ENCODE peak calls at places on chromosomes 5 and 9, in four cellular contexts. One of them, this sample, is unnamed.

GRCh38 chr5:80251636-80252035 is 4.2 kb downstream of the SERINC5 start:
- DNase-seq in H9: no peak
- DNase-seq in IMR-90: peak
- DNase-seq in mesenchymal stem cell: no peak
- DNase-seq in this sample: no peak

GRCh38 chr9:22433691-22434090 is 12.9 kb upstream of the DMRTA1 start:
- DNase-seq in H9: no peak
- DNase-seq in mesenchymal stem cell: no peak
- DNase-seq in IMR-90: no peak
- DNase-seq in this sample: no peak

GRCh38 chr5:10366310-10367297 is 13.1 kb downstream of the MARCHF6 start:
- DNase-seq in IMR-90: peak
- DNase-seq in H9: no peak
- DNase-seq in mesenchymal stem cell: peak
- DNase-seq in this sample: no peak

GRCh38 chr9:74497750-74498615 is 848 bp downstream of the RORB start:
- DNase-seq in mesenchymal stem cell: peak
- DNase-seq in IMR-90: no peak
- DNase-seq in H9: peak
- DNase-seq in this sample: peak

GRCh38 chr5:57431816-57432215 is 50.8 kb downstream of the ACTBL2 start:
- DNase-seq in IMR-90: no peak
- DNase-seq in mesenchymal stem cell: no peak
- DNase-seq in H9: no peak
- DNase-seq in this sample: no peak

GRCh38 chr9:32431940-32432555 is 47.6 kb downstream of the ACO1 start:
- DNase-seq in H9: peak
- DNase-seq in mesenchymal stem cell: peak
- DNase-seq in IMR-90: peak
- DNase-seq in this sample: peak

GRCh38 chr5:137036630-137037029 is 462.5 kb downstream of the SPOCK1 start:
- DNase-seq in H9: peak
- DNase-seq in IMR-90: no peak
- DNase-seq in mesenchymal stem cell: no peak
- DNase-seq in this sample: peak

GRCh38 chr5:116229131-116229530 is 144.3 kb downstream of the COMMD10 start:
- DNase-seq in IMR-90: no peak
- DNase-seq in mesenchymal stem cell: no peak
- DNase-seq in H9: no peak
- DNase-seq in this sample: no peak

GRCh38 chr9:136610426-136610825 is 52.3 kb upstream of the EGFL7 start:
- DNase-seq in IMR-90: no peak
- DNase-seq in H9: no peak
- DNase-seq in mesenchymal stem cell: no peak
- DNase-seq in this sample: no peak

GRCh38 chr5:90338712-90339372 is 70.7 kb downstream of the CETN3 start:
- DNase-seq in IMR-90: no peak
- DNase-seq in H9: no peak
- DNase-seq in mesenchymal stem cell: no peak
- DNase-seq in this sample: no peak

GRCh38 chr9:131757549-131757948 is 17.7 kb upstream of the RAPGEF1 start:
- DNase-seq in IMR-90: no peak
- DNase-seq in H9: no peak
- DNase-seq in mesenchymal stem cell: no peak
- DNase-seq in this sample: no peak

GRCh38 chr9:120236596-120236995 is 343.4 kb downstream of the CDK5RAP2 start:
- DNase-seq in IMR-90: no peak
- DNase-seq in H9: no peak
- DNase-seq in mesenchymal stem cell: no peak
- DNase-seq in this sample: no peak

GRCh38 chr5:166499452-166500240 is 1791.8 kb upstream of the WWC1 start:
- DNase-seq in IMR-90: no peak
- DNase-seq in mesenchymal stem cell: peak
- DNase-seq in H9: no peak
- DNase-seq in this sample: no peak

GRCh38 chr9:34311499-34312225 is 17.4 kb downstream of the KIF24 start:
- DNase-seq in IMR-90: no peak
- DNase-seq in H9: no peak
- DNase-seq in mesenchymal stem cell: no peak
- DNase-seq in this sample: no peak

GRCh38 chr5:113163328-113163727 is 186.7 kb downstream of the DCP2 start:
- DNase-seq in H9: no peak
- DNase-seq in mesenchymal stem cell: peak
- DNase-seq in IMR-90: peak
- DNase-seq in this sample: no peak

GRCh38 chr9:87040410-87041009 is 93.2 kb upstream of the GAS1 start:
- DNase-seq in H9: no peak
- DNase-seq in mesenchymal stem cell: no peak
- DNase-seq in IMR-90: no peak
- DNase-seq in this sample: no peak

GRCh38 chr5:174147551-174147950 is 102.0 kb downstream of the NSG2 start:
- DNase-seq in IMR-90: no peak
- DNase-seq in mesenchymal stem cell: no peak
- DNase-seq in H9: peak
- DNase-seq in this sample: no peak

GRCh38 chr9:105877719-105878118 is 183.4 kb downstream of the TMEM38B start:
- DNase-seq in H9: no peak
- DNase-seq in IMR-90: no peak
- DNase-seq in mesenchymal stem cell: no peak
- DNase-seq in this sample: no peak

GRCh38 chr5:136631176-136631575 is 265.8 kb upstream of the TRPC7 start:
- DNase-seq in mesenchymal stem cell: peak
- DNase-seq in IMR-90: no peak
- DNase-seq in H9: no peak
- DNase-seq in this sample: no peak

GRCh38 chr9:116566677-116567488 is 120.2 kb upstream of the TRIM32 start:
- DNase-seq in H9: no peak
- DNase-seq in mesenchymal stem cell: peak
- DNase-seq in IMR-90: peak
- DNase-seq in this sample: no peak

GRCh38 chr5:8961219-8961618 is 584.7 kb downstream of the SEMA5A start:
- DNase-seq in IMR-90: no peak
- DNase-seq in mesenchymal stem cell: no peak
- DNase-seq in H9: no peak
- DNase-seq in this sample: no peak

GRCh38 chr9:108956098-108956533 is 21.9 kb downstream of the ABITRAM start:
- DNase-seq in IMR-90: no peak
- DNase-seq in H9: no peak
- DNase-seq in mesenchymal stem cell: no peak
- DNase-seq in this sample: no peak

GRCh38 chr5:143261748-143262392 is 141.6 kb downstream of the NR3C1 start:
- DNase-seq in H9: no peak
- DNase-seq in mesenchymal stem cell: peak
- DNase-seq in IMR-90: peak
- DNase-seq in this sample: no peak

GRCh38 chr9:91037511-91038482 is 236.2 kb downstream of the SYK start:
- DNase-seq in H9: no peak
- DNase-seq in mesenchymal stem cell: peak
- DNase-seq in IMR-90: peak
- DNase-seq in this sample: no peak

GRCh38 chr5:131854134-131854533 is 57.3 kb upstream of the FNIP1 start:
- DNase-seq in IMR-90: peak
- DNase-seq in H9: no peak
- DNase-seq in mesenchymal stem cell: peak
- DNase-seq in this sample: no peak

GRCh38 chr5:141638771-141639170 is 2.0 kb downstream of the RELL2 start:
- DNase-seq in H9: no peak
- DNase-seq in mesenchymal stem cell: no peak
- DNase-seq in IMR-90: no peak
- DNase-seq in this sample: no peak

GRCh38 chr5:168227973-168228615 is 63.4 kb upstream of the WWC1 start:
- DNase-seq in H9: no peak
- DNase-seq in IMR-90: no peak
- DNase-seq in mesenchymal stem cell: no peak
- DNase-seq in this sample: no peak

GRCh38 chr9:86971742-86972141 is 24.4 kb upstream of the GAS1 start:
- DNase-seq in H9: no peak
- DNase-seq in IMR-90: no peak
- DNase-seq in mesenchymal stem cell: no peak
- DNase-seq in this sample: no peak

GRCh38 chr5:95380103-95380628 is 11.0 kb upstream of the FAM81B start:
- DNase-seq in IMR-90: no peak
- DNase-seq in mesenchymal stem cell: no peak
- DNase-seq in H9: no peak
- DNase-seq in this sample: no peak

GRCh38 chr9:12784461-12785250 is 9.8 kb downstream of the LURAP1L start:
- DNase-seq in mesenchymal stem cell: peak
- DNase-seq in H9: no peak
- DNase-seq in IMR-90: peak
- DNase-seq in this sample: no peak

GRCh38 chr5:107118184-107118902 is 552.4 kb downstream of the EFNA5 start:
- DNase-seq in H9: no peak
- DNase-seq in mesenchymal stem cell: no peak
- DNase-seq in IMR-90: no peak
- DNase-seq in this sample: peak

GRCh38 chr9:117768740-117769400 is 64.7 kb downstream of the TLR4 start:
- DNase-seq in mesenchymal stem cell: no peak
- DNase-seq in IMR-90: no peak
- DNase-seq in H9: no peak
- DNase-seq in this sample: no peak

GRCh38 chr5:74953601-74953960 is 87.4 kb upstream of the FAM169A start:
- DNase-seq in H9: no peak
- DNase-seq in mesenchymal stem cell: no peak
- DNase-seq in IMR-90: no peak
- DNase-seq in this sample: no peak

GRCh38 chr5:122142480-122142879 is 13.1 kb downstream of the ZNF474 start:
- DNase-seq in mesenchymal stem cell: peak
- DNase-seq in IMR-90: peak
- DNase-seq in H9: no peak
- DNase-seq in this sample: no peak

GRCh38 chr5:112492291-112492690 is 73.2 kb upstream of the EPB41L4A start:
- DNase-seq in mesenchymal stem cell: peak
- DNase-seq in H9: peak
- DNase-seq in IMR-90: peak
- DNase-seq in this sample: peak

GRCh38 chr5:56039985-56040384 is 45.2 kb upstream of the IL6ST start:
- DNase-seq in H9: no peak
- DNase-seq in mesenchymal stem cell: peak
- DNase-seq in IMR-90: peak
- DNase-seq in this sample: no peak

DNA sequence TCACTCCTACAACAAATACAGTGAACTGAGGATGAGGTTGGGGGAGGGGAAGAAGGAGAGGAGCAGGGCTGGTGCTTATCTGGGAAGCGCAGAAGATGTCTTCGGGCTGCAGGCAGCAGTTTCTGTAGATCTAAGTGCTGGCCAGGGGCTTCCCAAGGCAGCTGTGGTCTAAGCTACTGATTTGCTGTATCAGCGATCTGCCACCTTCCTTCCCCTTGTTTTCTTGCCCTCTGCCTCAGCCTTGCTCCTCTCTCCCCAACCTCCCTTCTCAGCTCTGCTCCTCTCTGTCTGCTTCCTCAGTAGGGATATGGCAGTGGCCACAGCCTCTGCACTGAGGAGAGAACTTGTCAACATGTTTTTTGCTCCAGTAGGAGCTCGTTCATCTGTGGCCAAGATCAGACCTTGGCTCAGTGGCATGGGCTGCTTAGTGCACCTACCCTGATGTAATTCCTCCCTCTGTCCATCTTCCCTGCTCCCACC is 42.8 kb upstream of the IL6ST start:
- DNase-seq in IMR-90: no peak
- DNase-seq in mesenchymal stem cell: no peak
- DNase-seq in H9: no peak
- DNase-seq in this sample: no peak
- H2AFZ ChIP-seq in IMR-90: peak
- H2AFZ ChIP-seq in mesenchymal stem cell: peak
- H2AFZ ChIP-seq in H9: no peak
- H2AFZ ChIP-seq in this sample: no peak

DNA sequence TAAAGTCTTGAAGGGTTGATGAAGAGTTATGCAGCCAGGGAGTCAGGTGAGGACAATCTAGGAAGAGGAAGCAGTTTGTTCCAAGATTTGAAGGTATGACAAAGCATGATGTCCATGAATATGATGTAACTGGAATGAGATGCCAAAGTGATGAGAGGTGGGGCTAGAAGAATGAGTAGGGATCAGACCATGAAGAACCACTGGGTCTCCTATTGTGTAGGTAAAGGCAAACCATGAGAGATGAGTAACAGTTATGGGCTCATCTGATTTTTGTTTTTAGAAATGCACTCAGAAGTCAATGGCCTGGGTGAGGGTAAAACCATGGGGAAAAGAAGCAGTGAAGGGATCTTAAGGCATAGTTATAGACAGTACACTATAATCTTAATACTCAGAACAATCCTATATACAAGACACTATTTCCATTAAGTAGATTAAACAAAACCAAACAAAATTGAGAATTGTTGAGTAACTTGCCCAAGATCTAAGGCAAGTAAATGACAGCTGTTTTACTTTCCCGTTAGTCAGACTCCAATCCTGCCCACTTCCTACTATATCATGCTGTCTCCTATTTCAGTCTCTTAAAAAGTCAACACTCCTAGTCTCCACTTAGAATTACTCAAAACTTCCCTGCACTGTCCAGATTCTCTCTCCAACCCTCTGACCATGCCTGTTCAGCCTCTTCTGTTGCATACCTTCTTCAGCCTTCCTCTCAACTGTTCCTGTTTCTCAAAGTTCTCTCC is 393.8 kb upstream of the MEF2C start:
- DNase-seq in IMR-90: peak
- DNase-seq in H9: no peak
- DNase-seq in mesenchymal stem cell: peak
- DNase-seq in this sample: no peak
- H3K9ac ChIP-seq in IMR-90: no peak
- H3K9ac ChIP-seq in H9: no peak
- H3K9ac ChIP-seq in mesenchymal stem cell: no peak
- H3K9ac ChIP-seq in this sample: no peak

GRCh38 chr9:134455010-134455409 is 128.8 kb downstream of the RXRA start:
- DNase-seq in H9: no peak
- DNase-seq in IMR-90: no peak
- DNase-seq in mesenchymal stem cell: no peak
- DNase-seq in this sample: no peak
- H4K91ac ChIP-seq in H9: no peak
- H4K91ac ChIP-seq in IMR-90: peak
- H4K91ac ChIP-seq in mesenchymal stem cell: peak
- H4K91ac ChIP-seq in this sample: no peak

DNA sequence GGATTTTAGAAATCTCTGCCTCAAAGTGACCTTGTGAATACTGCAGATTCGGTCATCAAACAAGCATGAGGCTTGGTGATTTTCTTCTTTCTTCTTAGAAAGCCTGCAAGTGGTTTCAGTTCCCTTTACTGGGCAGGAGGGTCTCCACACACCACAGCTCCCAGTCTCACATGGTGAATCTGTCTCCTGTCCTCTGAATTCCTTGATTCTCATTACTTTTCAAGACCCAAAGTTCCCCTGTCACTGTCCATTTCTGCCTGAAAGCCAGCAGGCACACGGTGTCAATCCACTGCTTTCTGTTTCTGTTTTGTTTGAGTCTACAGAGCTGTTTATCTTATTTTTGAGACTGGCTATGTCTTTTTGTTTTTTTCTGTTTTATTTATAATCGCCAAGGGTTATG is 14.2 kb downstream of the HSPB3 start:
- DNase-seq in H9: no peak
- DNase-seq in mesenchymal stem cell: peak
- DNase-seq in IMR-90: peak
- DNase-seq in this sample: no peak
- H2AFZ ChIP-seq in H9: no peak
- H2AFZ ChIP-seq in mesenchymal stem cell: no peak
- H2AFZ ChIP-seq in IMR-90: peak
- H2AFZ ChIP-seq in this sample: no peak